ENCODE peak calls at places on chromosomes 3 and 15, in nine cellular contexts. D, N, B, K, J, X, E, C and F are unnamed samples.

GRCh38 chr15:99014803-99015676 is 7.4 kb upstream of the PGPEP1L start:
- DNase-seq in C (no peak), J (peak; percentile 80), B (peak; percentile 28), X (peak; percentile 51), D (peak; percentile 36), N (peak; percentile 47), K (peak; percentile 84), E (peak; percentile 81), F (peak; percentile 41)

GRCh38 chr15:39478996-39479395 is 101.9 kb upstream of the THBS1 start:
- DNase-seq in E (no peak), C (no peak), N (no peak), K (no peak), J (no peak), D (no peak), X (no peak), B (no peak), F (no peak)

GRCh38 chr3:107416886-107417285 is 39.6 kb downstream of the CCDC54 start:
- DNase-seq in J (no peak), K (no peak), C (no peak), E (no peak), D (no peak), X (no peak), N (no peak), B (no peak), F (no peak)

GRCh38 chr15:71650603-71651002 is 159.8 kb upstream of the NR2E3 start:
- DNase-seq in C (no peak), E (no peak), K (no peak), J (no peak), X (no peak), D (no peak), N (no peak), B (no peak), F (no peak)

GRCh38 chr15:85943825-85944224 is 135.8 kb upstream of the AGBL1 start:
- DNase-seq in D (no peak), N (no peak), K (no peak), J (no peak), X (no peak), C (no peak), E (no peak), B (no peak), F (no peak)

GRCh38 chr3:128076783-128077624 is 24.8 kb downstream of the SEC61A1 start:
- DNase-seq in C (no peak), K (peak; percentile 88), J (peak; percentile 49), X (peak; percentile 84), E (no peak), D (no peak), B (no peak), N (peak; percentile 34), F (peak; percentile 33)

GRCh38 chr3:33482126-33482525 is 41.9 kb upstream of the UBP1 start:
- DNase-seq in B (peak; percentile 51), N (no peak), D (no peak), C (no peak), K (no peak), X (no peak), J (no peak), E (peak; percentile 10), F (peak; percentile 21)

GRCh38 chr15:88628018-88628673 is 7.0 kb downstream of the AEN start:
- DNase-seq in C (no peak), K (peak; percentile 78), B (no peak), X (no peak), N (no peak), E (no peak), D (no peak), J (no peak), F (no peak)

GRCh38 chr15:75030023-75030413 is 6.6 kb downstream of the PPCDC start:
- DNase-seq in D (no peak), C (no peak), E (no peak), J (no peak), N (no peak), X (no peak), B (no peak), K (no peak), F (no peak)

GRCh38 chr3:197426161-197426566 is 127.8 kb upstream of the DLG1 start:
- DNase-seq in B (no peak), C (no peak), N (no peak), K (no peak), E (no peak), X (no peak), J (no peak), D (no peak), F (no peak)

GRCh38 chr15:77821188-77821958 is 188.7 kb upstream of the LINGO1 start:
- DNase-seq in K (no peak), N (peak; percentile 46), E (peak; percentile 47), D (peak; percentile 37), C (no peak), X (peak; percentile 75), J (peak; percentile 63), B (peak; percentile 24), F (peak; percentile 55)

GRCh38 chr3:186669378-186670084 is 3.7 kb downstream of the HRG start:
- DNase-seq in D (peak; percentile 35), N (no peak), J (no peak), X (no peak), K (no peak), C (no peak), B (no peak), E (no peak), F (no peak)

GRCh38 chr3:89000886-89001285 is 106.5 kb upstream of the EPHA3 start:
- DNase-seq in J (no peak), N (no peak), E (no peak), D (no peak), B (no peak), X (no peak), K (no peak), C (no peak), F (no peak)

GRCh38 chr15:92819312-92820232 is 80.6 kb upstream of the CHD2 start:
- DNase-seq in J (no peak), E (no peak), D (no peak), C (no peak), K (no peak), B (no peak), N (no peak), X (peak; percentile 67), F (peak; percentile 20)

GRCh38 chr3:28841436-28841835 is 439.4 kb upstream of the RBMS3 start:
- DNase-seq in J (no peak), C (no peak), E (no peak), X (no peak), N (no peak), B (no peak), D (no peak), K (no peak), F (no peak)

GRCh38 chr3:150183619-150184425 is 213.1 kb upstream of the PFN2 start:
- DNase-seq in E (peak; percentile 60), N (peak; percentile 53), J (peak; percentile 61), D (peak; percentile 70), K (peak; percentile 80), B (peak; percentile 50), X (peak; percentile 71), C (peak; percentile 37), F (peak; percentile 80)

GRCh38 chr15:65068436-65068835 is 645 bp upstream of the RASL12 start:
- DNase-seq in X (no peak), D (no peak), C (no peak), K (no peak), N (no peak), E (no peak), J (no peak), B (no peak), F (no peak)

GRCh38 chr3:18559323-18559972 is 134.3 kb upstream of the SATB1 start:
- DNase-seq in J (peak; percentile 30), N (peak; percentile 19), X (peak; percentile 9), K (no peak), D (peak; percentile 21), C (no peak), B (peak; percentile 9), E (peak; percentile 20), F (no peak)

DNA sequence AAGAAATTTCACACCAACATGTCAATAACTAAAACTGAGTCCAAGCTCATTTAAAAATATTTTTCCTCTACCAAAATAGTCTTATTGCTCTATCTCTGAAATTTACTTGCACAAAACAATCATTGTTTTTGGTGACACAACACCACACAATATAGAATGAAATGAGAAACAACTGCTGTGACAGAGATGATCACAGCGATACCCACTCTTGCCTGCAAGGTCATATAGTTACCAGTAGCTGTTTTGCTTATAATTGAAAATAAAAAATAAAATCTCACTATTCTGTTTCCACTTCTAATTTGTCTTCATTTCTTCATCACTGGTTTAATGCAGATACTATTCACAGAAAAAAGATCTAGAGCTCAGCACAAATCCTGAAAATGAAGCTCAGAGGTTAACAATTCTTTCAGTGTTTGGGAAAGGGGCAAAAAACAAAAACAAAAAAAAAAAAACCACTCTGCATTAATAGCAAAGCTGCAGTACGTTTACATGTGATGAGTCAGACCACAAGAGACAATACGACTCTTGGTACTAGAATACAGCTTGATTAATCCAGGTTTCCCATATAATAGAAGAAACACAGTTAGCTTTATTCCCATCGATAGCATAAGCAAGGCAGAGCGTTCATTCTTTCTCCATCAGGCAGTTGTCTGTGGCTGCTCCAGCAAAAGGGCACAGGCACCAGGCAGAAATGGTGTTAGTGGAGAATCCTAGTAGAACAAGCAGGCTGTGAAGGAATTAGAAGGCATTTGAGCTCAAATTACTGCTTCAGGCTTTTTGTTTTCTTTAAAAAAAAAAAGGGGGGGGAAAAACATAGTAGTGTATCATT is 794 bp downstream of the ANKRD28 start:
- DNase-seq in J (no peak), X (peak; percentile 42), D (peak; percentile 56), B (peak; percentile 52), N (no peak), C (no peak), E (no peak), K (no peak), F (peak; percentile 82)
- H3K27ac ChIP-seq in J (peak overlapping the region; percentile 75), X (peak overlapping the region; percentile 82), D (peak overlapping the region; percentile 92), B (peak overlapping the region; percentile 64), N (peak overlapping the region; percentile 82), C (peak overlapping the region; percentile 94), E (peak overlapping the region; percentile 66), K (peak overlapping the region; percentile 38), F (peak overlapping the region; percentile 96)

DNA sequence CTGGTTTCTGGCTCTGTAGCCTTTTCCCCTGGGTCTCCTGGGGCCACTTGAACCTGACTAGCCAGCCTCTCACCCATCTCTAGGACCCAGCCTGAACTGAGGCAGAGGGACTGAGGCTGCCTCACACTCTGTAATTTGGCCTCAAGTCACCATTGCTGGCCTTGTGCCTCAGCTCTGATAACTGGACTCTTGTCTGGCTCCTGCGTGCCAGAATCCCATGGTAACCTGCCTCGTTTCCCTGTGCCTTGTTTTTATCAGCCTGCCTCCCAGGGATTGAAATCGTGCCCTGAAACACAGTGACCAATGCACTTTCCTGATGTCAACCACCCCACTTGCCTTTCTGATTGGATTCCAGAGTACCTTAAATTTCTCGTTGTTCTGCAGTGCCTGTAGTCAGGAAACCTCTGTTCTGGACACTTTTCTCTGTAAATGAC is 27.9 kb downstream of the CRTC3 start:
- DNase-seq in E (peak; percentile 53), B (no peak), K (no peak), X (peak; percentile 58), J (peak; percentile 93), C (no peak), D (no peak), N (peak; percentile 49), F (peak; percentile 53)
- TF ChIP-seq POLR2AphosphoS5 in E (peak; percentile 56), B (no peak), K (no peak), X (no peak), J (peak; percentile 66), C (no peak), D (no peak), N (peak; percentile 59), F (no peak)

GRCh38 chr15:52094811-52095584 is 17.6 kb downstream of the BCL2L10 start:
- DNase-seq in B (no peak), E (no peak), D (no peak), X (no peak), C (no peak), J (no peak), K (no peak), N (no peak), F (no peak)
- TF ChIP-seq POLR2A in B (no peak), E (no peak), D (no peak), X (no peak), C (no peak), J (no peak), K (no peak), N (no peak), F (no peak)

GRCh38 chr3:133152056-133152455 is 113.9 kb downstream of the TMEM108 start:
- DNase-seq in B (no peak), D (no peak), K (no peak), X (no peak), E (no peak), C (no peak), J (no peak), N (no peak), F (no peak)
- H3K27ac ChIP-seq in B (no peak overlapping the region), D (no peak overlapping the region), K (no peak overlapping the region), X (no peak overlapping the region), E (no peak overlapping the region), C (no peak overlapping the region), J (no peak overlapping the region), N (no peak overlapping the region), F (no peak overlapping the region)